ENCODE peak calls at places on chromosome 3, in seven cellular contexts. One of them, this sample, is unnamed.

GRCh38 chr3:82474711-82475110 is 713.3 kb upstream of the GBE1 start:
- DNase-seq in NCI-H345: no peak
- DNase-seq in fibroblast of lung: peak; percentile 40
- DNase-seq in occipital lobe: no peak
- DNase-seq in BE2C: no peak
- DNase-seq in foreskin keratinocyte: peak; percentile 59
- DNase-seq in NCI-H1694: no peak
- DNase-seq in this sample: no peak

GRCh38 chr3:189222927-189223706 is 51.3 kb downstream of the TPRG1 start:
- DNase-seq in NCI-H345: no peak
- DNase-seq in fibroblast of lung: no peak
- DNase-seq in occipital lobe: no peak
- DNase-seq in BE2C: no peak
- DNase-seq in foreskin keratinocyte: no peak
- DNase-seq in NCI-H1694: no peak
- DNase-seq in this sample: no peak

GRCh38 chr3:38763569-38763968 is 52.4 kb downstream of the SCN10A start:
- DNase-seq in NCI-H345: no peak
- DNase-seq in fibroblast of lung: no peak
- DNase-seq in occipital lobe: no peak
- DNase-seq in BE2C: no peak
- DNase-seq in foreskin keratinocyte: no peak
- DNase-seq in NCI-H1694: no peak
- DNase-seq in this sample: no peak

GRCh38 chr3:40725026-40725425 is 200.3 kb downstream of the ZNF621 start:
- DNase-seq in NCI-H345: peak; percentile 48
- DNase-seq in fibroblast of lung: no peak
- DNase-seq in occipital lobe: no peak
- DNase-seq in BE2C: peak; percentile 44
- DNase-seq in foreskin keratinocyte: no peak
- DNase-seq in NCI-H1694: no peak
- DNase-seq in this sample: no peak

GRCh38 chr3:10758304-10759037 is 57.6 kb upstream of the SLC6A11 start:
- DNase-seq in NCI-H345: peak; percentile 86
- DNase-seq in fibroblast of lung: peak; percentile 59
- DNase-seq in occipital lobe: peak; percentile 69
- DNase-seq in BE2C: peak; percentile 50
- DNase-seq in foreskin keratinocyte: peak; percentile 63
- DNase-seq in NCI-H1694: no peak
- DNase-seq in this sample: no peak

GRCh38 chr3:11734-12133 is 184.8 kb upstream of the CHL1 start:
- DNase-seq in NCI-H345: no peak
- DNase-seq in fibroblast of lung: no peak
- DNase-seq in occipital lobe: no peak
- DNase-seq in BE2C: peak; percentile 35
- DNase-seq in foreskin keratinocyte: no peak
- DNase-seq in NCI-H1694: no peak
- DNase-seq in this sample: no peak

GRCh38 chr3:126945171-126945721 is 37.7 kb upstream of the PLXNA1 start:
- DNase-seq in NCI-H345: no peak
- DNase-seq in fibroblast of lung: no peak
- DNase-seq in occipital lobe: no peak
- DNase-seq in BE2C: no peak
- DNase-seq in foreskin keratinocyte: no peak
- DNase-seq in NCI-H1694: no peak
- DNase-seq in this sample: no peak

GRCh38 chr3:60931452-60931851 is 319.8 kb downstream of the FHIT start:
- DNase-seq in NCI-H345: peak; percentile 38
- DNase-seq in fibroblast of lung: no peak
- DNase-seq in occipital lobe: no peak
- DNase-seq in BE2C: no peak
- DNase-seq in foreskin keratinocyte: no peak
- DNase-seq in NCI-H1694: no peak
- DNase-seq in this sample: no peak

GRCh38 chr3:94522488-94522887 is 459.6 kb downstream of the NSUN3 start:
- DNase-seq in NCI-H345: no peak
- DNase-seq in fibroblast of lung: no peak
- DNase-seq in occipital lobe: no peak
- DNase-seq in BE2C: peak; percentile 8
- DNase-seq in foreskin keratinocyte: no peak
- DNase-seq in NCI-H1694: no peak
- DNase-seq in this sample: no peak

GRCh38 chr3:17033516-17034168 is 148.9 kb downstream of the PLCL2 start:
- DNase-seq in NCI-H345: no peak
- DNase-seq in fibroblast of lung: peak; percentile 32
- DNase-seq in occipital lobe: no peak
- DNase-seq in BE2C: no peak
- DNase-seq in foreskin keratinocyte: no peak
- DNase-seq in NCI-H1694: no peak
- DNase-seq in this sample: peak; percentile 64

GRCh38 chr3:171620825-171621434 is 160.7 kb upstream of the TNIK start:
- DNase-seq in NCI-H345: no peak
- DNase-seq in fibroblast of lung: peak; percentile 75
- DNase-seq in occipital lobe: no peak
- DNase-seq in BE2C: no peak
- DNase-seq in foreskin keratinocyte: no peak
- DNase-seq in NCI-H1694: no peak
- DNase-seq in this sample: no peak

GRCh38 chr3:155704771-155705559 is 39.9 kb downstream of the PLCH1 start:
- DNase-seq in NCI-H345: no peak
- DNase-seq in fibroblast of lung: peak; percentile 74
- DNase-seq in occipital lobe: peak; percentile 15
- DNase-seq in BE2C: no peak
- DNase-seq in foreskin keratinocyte: peak; percentile 52
- DNase-seq in NCI-H1694: no peak
- DNase-seq in this sample: no peak

GRCh38 chr3:53860196-53860595 is 13.8 kb downstream of the IL17RB start:
- DNase-seq in NCI-H345: no peak
- DNase-seq in fibroblast of lung: no peak
- DNase-seq in occipital lobe: no peak
- DNase-seq in BE2C: no peak
- DNase-seq in foreskin keratinocyte: no peak
- DNase-seq in NCI-H1694: no peak
- DNase-seq in this sample: no peak

GRCh38 chr3:53225181-53225580 is 30.6 kb downstream of the TKT start:
- DNase-seq in NCI-H345: no peak
- DNase-seq in fibroblast of lung: no peak
- DNase-seq in occipital lobe: no peak
- DNase-seq in BE2C: no peak
- DNase-seq in foreskin keratinocyte: no peak
- DNase-seq in NCI-H1694: no peak
- DNase-seq in this sample: no peak

GRCh38 chr3:51276046-51276445 is 109.0 kb upstream of the MANF start:
- DNase-seq in NCI-H345: no peak
- DNase-seq in fibroblast of lung: no peak
- DNase-seq in occipital lobe: no peak
- DNase-seq in BE2C: no peak
- DNase-seq in foreskin keratinocyte: no peak
- DNase-seq in NCI-H1694: no peak
- DNase-seq in this sample: no peak

This sample was measured in natural killer cell treated with Interleukin-12 subunit alpha and Interleukin-12 subunit beta and Interleukin-15 and Interleukin-18, amount 100 ng/mL, for 72 hours.